ENCODE peak calls at places on chromosome 9, in four cellular contexts. W, X, T and A are unnamed samples.
A peak's percentile ranks its signal among the peaks of the same experiment; 100 is the strongest.

GRCh38 chr9:38046669-38047300 is 22.2 kb downstream of the SHB start:
- DNase-seq in X (no peak), W (no peak), T (no peak), A (no peak)

GRCh38 chr9:34656992-34657391 is 5.0 kb downstream of the IL11RA start:
- DNase-seq in T (no peak), W (no peak), X (no peak), A (no peak)

GRCh38 chr9:111482656-111483418 is 1.3 kb downstream of the ECPAS start:
- DNase-seq in X (peak; percentile 68), T (peak; percentile 83), W (peak; percentile 67), A (peak; percentile 25)

GRCh38 chr9:129143461-129143927 is 32.3 kb downstream of the PTPA start:
- DNase-seq in T (peak; percentile 87), W (no peak), X (no peak), A (no peak)

GRCh38 chr9:89204811-89205210 is 26.2 kb upstream of the SHC3 start:
- DNase-seq in W (no peak), T (no peak), X (no peak), A (no peak)

GRCh38 chr9:21836437-21837161 is 34.2 kb downstream of the MTAP start:
- DNase-seq in X (no peak), T (no peak), W (no peak), A (no peak)

GRCh38 chr9:102650896-102651295 is 344.2 kb upstream of the CYLC2 start:
- DNase-seq in W (no peak), X (no peak), T (no peak), A (no peak)

GRCh38 chr9:106921341-106921899 is 58.5 kb downstream of the ZNF462 start:
- DNase-seq in X (peak; percentile 46), W (no peak), T (peak; percentile 46), A (peak; percentile 44)

GRCh38 chr9:131454028-131454427 is 48.7 kb upstream of the POMT1 start:
- DNase-seq in T (no peak), W (no peak), X (no peak), A (no peak)

GRCh38 chr9:123617286-123617685 is 261.3 kb downstream of the CRB2 start:
- DNase-seq in X (no peak), W (no peak), T (no peak), A (no peak)

GRCh38 chr9:93255994-93256877 is 72.3 kb downstream of the WNK2 start:
- DNase-seq in T (no peak), X (no peak), W (no peak), A (no peak)

GRCh38 chr9:136339173-136339957 is 12.0 kb downstream of the GPSM1 start:
- DNase-seq in X (peak; percentile 24), W (peak; percentile 40), T (peak; percentile 77), A (no peak)

GRCh38 chr9:131732061-131732526 is 7.8 kb downstream of the RAPGEF1 start:
- DNase-seq in W (no peak), T (no peak), X (peak; percentile 25), A (no peak)

GRCh38 chr9:78707481-78707977 is 410.6 kb downstream of the PSAT1 start:
- DNase-seq in X (no peak), W (no peak), T (no peak), A (no peak)

GRCh38 chr9:94801685-94802084 is 75.2 kb downstream of the AOPEP start:
- DNase-seq in W (no peak), T (no peak), X (no peak), A (no peak)

GRCh38 chr9:17531642-17532254 is 47.1 kb upstream of the SH3GL2 start:
- DNase-seq in T (peak; percentile 24), W (no peak), X (peak; percentile 7), A (no peak)

GRCh38 chr9:90555351-90556057 is 87.1 kb downstream of the DIRAS2 start:
- DNase-seq in W (no peak), X (no peak), T (no peak), A (no peak)